ENCODE peak calls at places on chromosomes 7 and 10, in ten cellular contexts. One of them, this sample, is unnamed.

GRCh38 chr7:74405191-74405898 is 48.4 kb upstream of the GTF2IRD1 start:
- DNase-seq in progenitor cell of endocrine pancreas: no peak
- DNase-seq in CD14-positive monocyte: no peak
- DNase-seq in A673: peak; percentile 49
- DNase-seq in cardiac muscle cell: peak; percentile 47
- DNase-seq in fibroblast of pulmonary artery: peak; percentile 10
- DNase-seq in fibroblast of the aortic adventitia: no peak
- DNase-seq in Panc1: no peak
- DNase-seq in stomach: no peak
- DNase-seq in heart right ventricle: no peak
- DNase-seq in this sample: peak; percentile 97

GRCh38 chr7:43385856-43386255 is 197.1 kb upstream of the STK17A start:
- DNase-seq in A673: peak; percentile 31
- DNase-seq in Panc1: no peak
- DNase-seq in fibroblast of the aortic adventitia: peak; percentile 2
- DNase-seq in stomach: no peak
- DNase-seq in cardiac muscle cell: no peak
- DNase-seq in heart right ventricle: no peak
- DNase-seq in progenitor cell of endocrine pancreas: no peak
- DNase-seq in fibroblast of pulmonary artery: peak; percentile 6
- DNase-seq in CD14-positive monocyte: no peak
- DNase-seq in this sample: peak; percentile 40

GRCh38 chr7:151882734-151883133 is 5.8 kb upstream of the PRKAG2 start:
- DNase-seq in Panc1: no peak
- DNase-seq in CD14-positive monocyte: no peak
- DNase-seq in cardiac muscle cell: no peak
- DNase-seq in stomach: no peak
- DNase-seq in heart right ventricle: no peak
- DNase-seq in progenitor cell of endocrine pancreas: no peak
- DNase-seq in fibroblast of pulmonary artery: no peak
- DNase-seq in A673: no peak
- DNase-seq in fibroblast of the aortic adventitia: no peak
- DNase-seq in this sample: no peak

GRCh38 chr10:103895458-103896186 is 22.4 kb downstream of the STN1 start:
- DNase-seq in stomach: no peak
- DNase-seq in progenitor cell of endocrine pancreas: no peak
- DNase-seq in fibroblast of pulmonary artery: peak; percentile 32
- DNase-seq in CD14-positive monocyte: no peak
- DNase-seq in cardiac muscle cell: no peak
- DNase-seq in fibroblast of the aortic adventitia: peak; percentile 74
- DNase-seq in A673: no peak
- DNase-seq in heart right ventricle: no peak
- DNase-seq in Panc1: peak; percentile 61
- DNase-seq in this sample: no peak

GRCh38 chr10:27192284-27192683 is 37.1 kb downstream of the MASTL start:
- DNase-seq in cardiac muscle cell: no peak
- DNase-seq in CD14-positive monocyte: no peak
- DNase-seq in heart right ventricle: no peak
- DNase-seq in Panc1: peak; percentile 72
- DNase-seq in stomach: no peak
- DNase-seq in progenitor cell of endocrine pancreas: no peak
- DNase-seq in fibroblast of pulmonary artery: peak; percentile 89
- DNase-seq in fibroblast of the aortic adventitia: peak; percentile 93
- DNase-seq in A673: no peak
- DNase-seq in this sample: no peak

GRCh38 chr7:157485361-157485831 is 148.6 kb downstream of the DNAJB6 start:
- DNase-seq in A673: no peak
- DNase-seq in Panc1: no peak
- DNase-seq in fibroblast of the aortic adventitia: no peak
- DNase-seq in cardiac muscle cell: no peak
- DNase-seq in heart right ventricle: no peak
- DNase-seq in fibroblast of pulmonary artery: no peak
- DNase-seq in stomach: peak; percentile 19
- DNase-seq in CD14-positive monocyte: no peak
- DNase-seq in progenitor cell of endocrine pancreas: no peak
- DNase-seq in this sample: no peak

GRCh38 chr7:49400891-49401550 is 372.4 kb upstream of the VWC2 start:
- DNase-seq in A673: no peak
- DNase-seq in fibroblast of pulmonary artery: no peak
- DNase-seq in progenitor cell of endocrine pancreas: no peak
- DNase-seq in heart right ventricle: no peak
- DNase-seq in CD14-positive monocyte: no peak
- DNase-seq in stomach: no peak
- DNase-seq in fibroblast of the aortic adventitia: no peak
- DNase-seq in Panc1: no peak
- DNase-seq in cardiac muscle cell: no peak
- DNase-seq in this sample: no peak

GRCh38 chr7:17654940-17655339 is 285.4 kb downstream of the SNX13 start:
- DNase-seq in CD14-positive monocyte: no peak
- DNase-seq in fibroblast of pulmonary artery: no peak
- DNase-seq in heart right ventricle: no peak
- DNase-seq in fibroblast of the aortic adventitia: no peak
- DNase-seq in stomach: no peak
- DNase-seq in progenitor cell of endocrine pancreas: no peak
- DNase-seq in cardiac muscle cell: no peak
- DNase-seq in A673: peak; percentile 36
- DNase-seq in Panc1: no peak
- DNase-seq in this sample: no peak

DNA sequence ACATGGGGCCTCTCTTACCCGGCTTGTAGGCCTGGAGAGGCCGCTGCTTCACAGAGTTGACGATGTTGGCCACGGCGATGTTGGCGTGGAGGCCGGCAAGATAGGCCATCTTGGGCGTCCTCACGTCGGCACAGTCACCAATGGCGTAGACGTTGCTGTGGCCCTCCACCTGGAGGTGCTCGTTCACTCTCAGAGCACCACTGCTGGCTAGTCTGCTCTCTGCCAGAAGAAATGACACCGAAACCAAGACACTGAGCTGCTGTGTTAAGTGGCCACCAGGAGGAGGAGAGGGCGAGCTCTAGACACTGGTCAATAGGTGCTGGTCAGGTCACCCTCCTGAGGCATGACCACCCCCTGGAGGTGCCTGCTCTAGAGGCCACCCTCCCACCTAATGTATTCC is 17.7 kb downstream of the AIFM2 start:
- DNase-seq in A673: no peak
- DNase-seq in CD14-positive monocyte: no peak
- DNase-seq in progenitor cell of endocrine pancreas: no peak
- DNase-seq in cardiac muscle cell: no peak
- DNase-seq in fibroblast of the aortic adventitia: no peak
- DNase-seq in stomach: no peak
- DNase-seq in Panc1: no peak
- DNase-seq in heart right ventricle: no peak
- DNase-seq in fibroblast of pulmonary artery: no peak
- DNase-seq in this sample: no peak
- TF ChIP-seq CTCF in A673: no peak
- TF ChIP-seq CTCF in CD14-positive monocyte: no peak
- TF ChIP-seq CTCF in progenitor cell of endocrine pancreas: no peak
- TF ChIP-seq CTCF in cardiac muscle cell: no peak
- TF ChIP-seq CTCF in fibroblast of the aortic adventitia: no peak
- TF ChIP-seq CTCF in stomach: no peak
- TF ChIP-seq CTCF in Panc1: no peak
- TF ChIP-seq CTCF in heart right ventricle: no peak
- TF ChIP-seq CTCF in fibroblast of pulmonary artery: no peak
- TF ChIP-seq CTCF in this sample: no peak

GRCh38 chr7:113113912-113114311 is 4.4 kb downstream of the SMIM30 start:
- DNase-seq in heart right ventricle: no peak
- DNase-seq in fibroblast of pulmonary artery: peak; percentile 6
- DNase-seq in progenitor cell of endocrine pancreas: no peak
- DNase-seq in Panc1: no peak
- DNase-seq in stomach: no peak
- DNase-seq in fibroblast of the aortic adventitia: peak; percentile 11
- DNase-seq in cardiac muscle cell: no peak
- DNase-seq in A673: no peak
- DNase-seq in CD14-positive monocyte: no peak
- DNase-seq in this sample: peak; percentile 39
- TF ChIP-seq CTCF in heart right ventricle: no peak
- TF ChIP-seq CTCF in fibroblast of pulmonary artery: no peak
- TF ChIP-seq CTCF in progenitor cell of endocrine pancreas: peak; percentile 15
- TF ChIP-seq CTCF in Panc1: no peak
- TF ChIP-seq CTCF in stomach: no peak
- TF ChIP-seq CTCF in fibroblast of the aortic adventitia: no peak
- TF ChIP-seq CTCF in cardiac muscle cell: no peak
- TF ChIP-seq CTCF in A673: peak; percentile 19
- TF ChIP-seq CTCF in CD14-positive monocyte: no peak
- TF ChIP-seq CTCF in this sample: no peak

GRCh38 chr7:129503725-129504124 is 1.4 kb downstream of the SMKR1 start:
- DNase-seq in fibroblast of the aortic adventitia: no peak
- DNase-seq in fibroblast of pulmonary artery: no peak
- DNase-seq in A673: no peak
- DNase-seq in heart right ventricle: no peak
- DNase-seq in progenitor cell of endocrine pancreas: no peak
- DNase-seq in cardiac muscle cell: no peak
- DNase-seq in CD14-positive monocyte: no peak
- DNase-seq in Panc1: no peak
- DNase-seq in stomach: peak; percentile 17
- DNase-seq in this sample: no peak

GRCh38 chr7:129499915-129500463 is 2.3 kb upstream of the SMKR1 start:
- DNase-seq in heart right ventricle: no peak
- DNase-seq in CD14-positive monocyte: no peak
- DNase-seq in stomach: no peak
- DNase-seq in cardiac muscle cell: no peak
- DNase-seq in fibroblast of the aortic adventitia: no peak
- DNase-seq in progenitor cell of endocrine pancreas: no peak
- DNase-seq in fibroblast of pulmonary artery: no peak
- DNase-seq in A673: no peak
- DNase-seq in Panc1: no peak
- DNase-seq in this sample: no peak

GRCh38 chr7:129501760-129502707 is at the start of gene SMKR1:
- DNase-seq in heart right ventricle: peak; percentile 59
- DNase-seq in CD14-positive monocyte: peak; percentile 82
- DNase-seq in fibroblast of the aortic adventitia: peak; percentile 50
- DNase-seq in progenitor cell of endocrine pancreas: peak; percentile 62
- DNase-seq in Panc1: no peak
- DNase-seq in A673: peak; percentile 73
- DNase-seq in fibroblast of pulmonary artery: peak; percentile 55
- DNase-seq in cardiac muscle cell: peak; percentile 73
- DNase-seq in stomach: peak; percentile 88
- DNase-seq in this sample: peak; percentile 80

GRCh38 chr7:129498021-129498420 is 4.3 kb upstream of the SMKR1 start:
- DNase-seq in fibroblast of pulmonary artery: no peak
- DNase-seq in cardiac muscle cell: no peak
- DNase-seq in fibroblast of the aortic adventitia: no peak
- DNase-seq in heart right ventricle: no peak
- DNase-seq in stomach: no peak
- DNase-seq in Panc1: no peak
- DNase-seq in CD14-positive monocyte: no peak
- DNase-seq in A673: no peak
- DNase-seq in progenitor cell of endocrine pancreas: no peak
- DNase-seq in this sample: no peak

DNA sequence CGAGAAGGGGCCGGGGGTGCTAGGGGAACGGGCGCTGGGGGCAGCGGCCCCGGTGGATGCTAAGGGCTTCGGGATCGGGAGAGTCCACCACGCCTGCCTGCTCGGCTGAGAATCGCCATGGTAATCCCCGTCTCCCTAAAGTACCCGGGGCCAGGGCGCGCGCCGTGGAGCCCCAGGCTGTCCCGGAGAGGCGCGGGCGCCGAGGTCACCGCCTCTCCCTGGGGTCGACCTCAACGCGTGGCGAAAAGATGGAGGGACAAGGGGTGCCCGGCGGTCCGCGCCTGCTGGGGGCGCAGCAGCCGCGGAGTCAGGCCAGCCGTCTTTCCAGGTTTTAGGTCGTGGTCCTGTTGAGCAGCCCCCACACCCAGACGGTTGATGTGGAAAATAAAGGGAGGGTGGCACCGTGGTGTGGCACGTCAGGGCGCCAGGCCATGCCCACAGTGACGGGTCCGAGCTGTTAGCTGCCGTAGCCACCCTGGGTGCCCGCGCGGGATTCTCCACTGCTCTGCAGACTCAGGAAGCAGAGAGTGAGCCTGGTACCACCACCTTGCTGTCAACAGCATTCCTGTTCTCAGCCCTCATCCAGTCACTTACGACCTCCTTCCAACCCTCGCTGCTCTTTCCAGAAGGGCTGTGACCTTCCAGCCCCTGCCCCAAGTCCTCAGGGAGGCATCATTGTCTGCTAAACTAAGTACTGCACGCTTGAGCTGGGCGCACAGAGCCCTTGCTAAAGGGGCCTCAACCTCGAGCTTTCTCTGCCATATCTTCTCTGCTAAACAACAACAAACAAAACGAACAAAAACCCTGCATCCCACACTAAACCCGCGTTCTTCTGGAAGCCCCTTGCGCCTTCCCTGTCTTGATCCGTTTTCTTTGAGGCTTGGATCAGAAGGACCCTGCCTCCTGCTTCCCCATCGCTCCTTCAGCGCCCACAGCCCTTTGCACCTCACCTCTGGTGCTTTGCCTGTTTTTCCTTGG is 666 bp downstream of the SMKR1 start:
- DNase-seq in Panc1: no peak
- DNase-seq in progenitor cell of endocrine pancreas: peak; percentile 16
- DNase-seq in stomach: peak; percentile 25
- DNase-seq in fibroblast of pulmonary artery: no peak
- DNase-seq in fibroblast of the aortic adventitia: no peak
- DNase-seq in CD14-positive monocyte: no peak
- DNase-seq in heart right ventricle: no peak
- DNase-seq in cardiac muscle cell: peak; percentile 36
- DNase-seq in A673: no peak
- DNase-seq in this sample: peak; percentile 21
- TF ChIP-seq CTCF in Panc1: no peak
- TF ChIP-seq CTCF in progenitor cell of endocrine pancreas: peak; percentile 36
- TF ChIP-seq CTCF in stomach: no peak
- TF ChIP-seq CTCF in fibroblast of pulmonary artery: no peak
- TF ChIP-seq CTCF in fibroblast of the aortic adventitia: peak; percentile 4
- TF ChIP-seq CTCF in CD14-positive monocyte: no peak
- TF ChIP-seq CTCF in heart right ventricle: no peak
- TF ChIP-seq CTCF in cardiac muscle cell: peak; percentile 14
- TF ChIP-seq CTCF in A673: peak; percentile 15
- TF ChIP-seq CTCF in this sample: no peak

GRCh38 chr10:73908853-73909611 is 1.9 kb upstream of the PLAU start:
- DNase-seq in Panc1: peak; percentile 97
- DNase-seq in fibroblast of the aortic adventitia: peak; percentile 89
- DNase-seq in progenitor cell of endocrine pancreas: no peak
- DNase-seq in stomach: no peak
- DNase-seq in cardiac muscle cell: no peak
- DNase-seq in fibroblast of pulmonary artery: peak; percentile 95
- DNase-seq in heart right ventricle: peak; percentile 69
- DNase-seq in CD14-positive monocyte: peak; percentile 91
- DNase-seq in A673: peak; percentile 85
- DNase-seq in this sample: peak; percentile 98

GRCh38 chr10:73909716-73910115 is 1.2 kb upstream of the PLAU start:
- DNase-seq in Panc1: no peak
- DNase-seq in heart right ventricle: no peak
- DNase-seq in A673: no peak
- DNase-seq in CD14-positive monocyte: no peak
- DNase-seq in progenitor cell of endocrine pancreas: no peak
- DNase-seq in cardiac muscle cell: no peak
- DNase-seq in stomach: no peak
- DNase-seq in fibroblast of the aortic adventitia: no peak
- DNase-seq in fibroblast of pulmonary artery: no peak
- DNase-seq in this sample: no peak

GRCh38 chr10:73911553-73912004 is 647 bp downstream of the PLAU start:
- DNase-seq in stomach: no peak
- DNase-seq in fibroblast of pulmonary artery: no peak
- DNase-seq in CD14-positive monocyte: no peak
- DNase-seq in cardiac muscle cell: no peak
- DNase-seq in fibroblast of the aortic adventitia: peak; percentile 24
- DNase-seq in progenitor cell of endocrine pancreas: no peak
- DNase-seq in heart right ventricle: no peak
- DNase-seq in A673: no peak
- DNase-seq in Panc1: no peak
- DNase-seq in this sample: no peak

GRCh38 chr10:73910764-73911552 is at the start of gene PLAU:
- DNase-seq in fibroblast of pulmonary artery: no peak
- DNase-seq in heart right ventricle: peak; percentile 61
- DNase-seq in stomach: peak; percentile 44
- DNase-seq in Panc1: no peak
- DNase-seq in cardiac muscle cell: peak; percentile 69
- DNase-seq in fibroblast of the aortic adventitia: no peak
- DNase-seq in CD14-positive monocyte: peak; percentile 62
- DNase-seq in progenitor cell of endocrine pancreas: peak; percentile 41
- DNase-seq in A673: peak; percentile 55
- DNase-seq in this sample: peak; percentile 87

GRCh38 chr10:73910401-73910763 is 550 bp upstream of the PLAU start:
- DNase-seq in stomach: no peak
- DNase-seq in fibroblast of the aortic adventitia: no peak
- DNase-seq in fibroblast of pulmonary artery: no peak
- DNase-seq in progenitor cell of endocrine pancreas: no peak
- DNase-seq in cardiac muscle cell: peak; percentile 47
- DNase-seq in heart right ventricle: no peak
- DNase-seq in Panc1: no peak
- DNase-seq in CD14-positive monocyte: no peak
- DNase-seq in A673: peak; percentile 60
- DNase-seq in this sample: peak; percentile 73
- TF ChIP-seq CTCF in stomach: no peak
- TF ChIP-seq CTCF in fibroblast of the aortic adventitia: no peak
- TF ChIP-seq CTCF in fibroblast of pulmonary artery: no peak
- TF ChIP-seq CTCF in progenitor cell of endocrine pancreas: no peak
- TF ChIP-seq CTCF in cardiac muscle cell: peak; percentile 6
- TF ChIP-seq CTCF in heart right ventricle: no peak
- TF ChIP-seq CTCF in Panc1: no peak
- TF ChIP-seq CTCF in CD14-positive monocyte: no peak
- TF ChIP-seq CTCF in A673: peak; percentile 32
- TF ChIP-seq CTCF in this sample: peak; percentile 30